ENCODE peak calls at places on chromosome 1, in four cellular contexts. L is EL, Y is nephron progenitor cell, M is HTR-8/SVneo. E is an unnamed sample.

GRCh38 chr1:116152950-116153691 is 41.9 kb downstream of the MAB21L3 start:
- DNase-seq in L (no peak), Y (no peak), M (no peak), E (no peak)

GRCh38 chr1:46455951-46456350 is 33.7 kb upstream of the DMBX1 start:
- DNase-seq in L (no peak), Y (no peak), M (no peak), E (no peak)

GRCh38 chr1:186082235-186082937 is 292.7 kb downstream of the TPR start:
- DNase-seq in L (peak), Y (peak), M (no peak), E (peak)

GRCh38 chr1:59445040-59445439 is 148.1 kb downstream of the FGGY start:
- DNase-seq in L (peak), Y (no peak), M (no peak), E (peak)

GRCh38 chr1:36918604-36919003 is 115.7 kb downstream of the GRIK3 start:
- DNase-seq in L (no peak), Y (no peak), M (no peak), E (no peak)

GRCh38 chr1:204484948-204485347 is 9.7 kb downstream of the PIK3C2B start:
- DNase-seq in L (no peak), Y (no peak), M (no peak), E (no peak)

GRCh38 chr1:222653178-222653827 is 35.4 kb downstream of the MIA3 start:
- DNase-seq in L (no peak), Y (no peak), M (no peak), E (no peak)

GRCh38 chr1:77538956-77539509 is 143.4 kb downstream of the ZZZ3 start:
- DNase-seq in L (peak), Y (no peak), M (no peak), E (peak)

GRCh38 chr1:6348511-6349191 is 44.9 kb downstream of the ACOT7 start:
- DNase-seq in L (no peak), Y (no peak), M (no peak), E (peak)

GRCh38 chr1:61819421-61819820 is 77.1 kb downstream of the PATJ start:
- DNase-seq in L (no peak), Y (no peak), M (no peak), E (no peak)

GRCh38 chr1:226349801-226350503 is 41.0 kb upstream of the LIN9 start:
- DNase-seq in L (no peak), Y (no peak), M (no peak), E (peak)

GRCh38 chr1:170562644-170563338 is 30.8 kb downstream of the GORAB start:
- DNase-seq in L (peak), Y (no peak), M (peak), E (peak)

GRCh38 chr1:237799762-237800474 is 90.8 kb downstream of the ZP4 start:
- DNase-seq in L (peak), Y (peak), M (peak), E (peak)

GRCh38 chr1:79688932-79689331 is 682.4 kb upstream of the ADGRL4 start:
- DNase-seq in L (no peak), Y (no peak), M (no peak), E (no peak)

GRCh38 chr1:170664283-170664827 is 424 bp downstream of the PRRX1 start:
- DNase-seq in L (peak), Y (peak), M (peak), E (no peak)

GRCh38 chr1:151193304-151193703 is 3.3 kb upstream of the VPS72 start:
- DNase-seq in L (no peak), Y (no peak), M (no peak), E (no peak)

GRCh38 chr1:94755675-94756074 is 64.5 kb upstream of the SLC44A3 start:
- DNase-seq in L (peak), Y (no peak), M (no peak), E (peak)